ENCODE peak calls at places on chromosomes 11 and 22, in six cellular contexts. U is SK-N-SH, N is HepG2, J is K562, B is HCT116, I is H1. K is an unnamed sample.

GRCh38 chr11:118996926-118997626 is 862 bp upstream of the CENATAC start:
- DNase-seq in U (peak), N (peak), J (peak), B (no peak), I (no peak), K (no peak)

GRCh38 chr22:30523646-30524489 is 18.4 kb upstream of the SEC14L4 start:
- DNase-seq in U (no peak), N (no peak), J (no peak), B (no peak), I (no peak), K (no peak)

GRCh38 chr11:2257023-2257700 is 13.2 kb downstream of the ASCL2 start:
- DNase-seq in U (no peak), N (no peak), J (no peak), B (no peak), I (no peak), K (peak)

GRCh38 chr11:66015094-66015881 is 3.5 kb downstream of the CST6 start:
- DNase-seq in U (no peak), N (no peak), J (no peak), B (peak), I (no peak), K (no peak)

GRCh38 chr11:132058211-132058772 is 687.9 kb downstream of the NTM start:
- DNase-seq in U (no peak), N (no peak), J (no peak), B (no peak), I (no peak), K (no peak)

GRCh38 chr11:126332221-126332711 is 23.2 kb upstream of the ST3GAL4 start:
- DNase-seq in U (peak), N (no peak), J (no peak), B (no peak), I (no peak), K (no peak)

GRCh38 chr11:99015634-99016454 is 4.9 kb upstream of the CNTN5 start:
- DNase-seq in U (peak), N (peak), J (peak), B (peak), I (no peak), K (peak)

GRCh38 chr11:13465909-13466371 is 2.9 kb upstream of the BTBD10 start:
- DNase-seq in U (peak), N (peak), J (peak), B (peak), I (no peak), K (no peak)

GRCh38 chr11:77748266-77748665 is 72.3 kb downstream of the RSF1 start:
- DNase-seq in U (no peak), N (no peak), J (no peak), B (no peak), I (no peak), K (no peak)

GRCh38 chr11:102046841-102047240 is 396 bp upstream of the CFAP300 start:
- DNase-seq in U (no peak), N (no peak), J (no peak), B (no peak), I (no peak), K (no peak)

GRCh38 chr11:17478064-17478463 is 1.4 kb upstream of the ABCC8 start:
- DNase-seq in U (no peak), N (no peak), J (no peak), B (no peak), I (no peak), K (no peak)

GRCh38 chr11:10487002-10487647 is 32.1 kb downstream of the AMPD3 start:
- DNase-seq in U (no peak), N (no peak), J (no peak), B (no peak), I (no peak), K (no peak)

GRCh38 chr11:2216400-2217064 is 44.9 kb upstream of the TH start:
- DNase-seq in U (peak), N (no peak), J (no peak), B (no peak), I (no peak), K (no peak)

GRCh38 chr11:117733311-117733710 is 63.7 kb downstream of the DSCAML1 start:
- DNase-seq in U (no peak), N (no peak), J (no peak), B (no peak), I (no peak), K (no peak)

GRCh38 chr11:102110761-102111010 is 439 bp downstream of the YAP1 start:
- DNase-seq in U (no peak), N (no peak), J (no peak), B (no peak), I (no peak), K (no peak)

GRCh38 chr22:36185828-36186624 is 15.6 kb downstream of the APOL4 start:
- DNase-seq in U (no peak), N (no peak), J (no peak), B (no peak), I (no peak), K (no peak)
- TF ChIP-seq JUND in U (no peak), N (no peak), J (no peak), B (no peak), I (no peak), K (no peak)

DNA sequence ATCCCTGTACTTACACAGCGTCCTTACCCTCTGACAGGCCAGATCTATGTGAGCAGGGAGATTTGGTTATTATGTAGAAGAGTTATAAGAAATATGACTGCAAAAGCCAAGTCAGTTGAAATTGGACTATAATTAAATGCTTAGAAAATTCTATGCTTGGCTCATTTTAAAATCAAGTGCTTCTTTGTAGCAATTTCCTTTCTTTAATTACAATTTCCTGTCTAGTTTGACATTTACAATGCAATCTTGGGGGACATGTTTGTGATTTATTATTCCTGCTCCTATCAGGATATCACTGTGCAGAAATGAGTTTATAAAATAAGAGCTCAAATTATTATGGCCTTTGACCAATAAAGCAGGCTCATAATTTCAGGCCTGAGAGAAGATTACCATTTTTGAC is 32.5 kb upstream of the LMO1 start:
- DNase-seq in U (no peak), N (no peak), J (no peak), B (no peak), I (no peak), K (no peak)
- TF ChIP-seq JUND in U (no peak), N (no peak), J (no peak), B (no peak), I (no peak), K (no peak)

GRCh38 chr11:43787823-43788222 is 92.8 kb upstream of the ALKBH3 start:
- DNase-seq in U (no peak), N (no peak), J (no peak), B (no peak), I (no peak), K (no peak)

GRCh38 chr11:43790444-43790794 is 90.2 kb upstream of the ALKBH3 start:
- DNase-seq in U (no peak), N (no peak), J (no peak), B (peak), I (no peak), K (no peak)

GRCh38 chr11:43786016-43786415 is 94.6 kb upstream of the ALKBH3 start:
- DNase-seq in U (no peak), N (no peak), J (no peak), B (no peak), I (no peak), K (no peak)

GRCh38 chr11:43789700-43790443 is 90.8 kb upstream of the ALKBH3 start:
- DNase-seq in U (no peak), N (no peak), J (no peak), B (peak), I (no peak), K (no peak)

DNA sequence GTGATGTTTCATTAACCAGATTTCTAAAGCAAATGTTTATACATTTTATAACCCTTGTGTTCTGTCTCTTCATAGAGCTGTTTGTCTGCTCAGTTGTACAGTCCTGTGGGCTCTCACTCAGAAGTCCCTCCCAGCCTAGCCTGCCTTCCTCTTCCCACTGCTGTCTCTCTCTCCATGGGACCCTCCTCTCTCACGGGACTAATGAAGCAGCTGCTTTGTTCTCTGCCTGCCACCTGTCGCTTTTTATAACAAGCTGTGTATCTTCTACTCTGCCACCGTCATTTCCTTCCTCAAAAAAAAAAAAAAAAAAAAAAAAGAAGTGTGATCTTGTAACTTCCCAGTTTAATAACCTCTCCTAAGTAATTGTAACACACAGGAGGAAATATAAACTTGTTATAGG is 92.2 kb upstream of the ALKBH3 start:
- DNase-seq in U (no peak), N (no peak), J (no peak), B (no peak), I (no peak), K (no peak)
- TF ChIP-seq JUND in U (no peak), N (no peak), J (no peak), B (no peak), I (no peak), K (no peak)

GRCh38 chr11:69898123-69898522 is 78.9 kb upstream of the FGF3 start:
- DNase-seq in U (no peak), N (no peak), J (no peak), B (no peak), I (no peak), K (no peak)

GRCh38 chr11:69902337-69902736 is 83.1 kb upstream of the FGF3 start:
- DNase-seq in U (no peak), N (no peak), J (no peak), B (no peak), I (no peak), K (no peak)

GRCh38 chr11:69903206-69903605 is 84.0 kb upstream of the FGF3 start:
- DNase-seq in U (no peak), N (no peak), J (no peak), B (no peak), I (no peak), K (no peak)

GRCh38 chr11:69896250-69896649 is 77.0 kb upstream of the FGF3 start:
- DNase-seq in U (no peak), N (no peak), J (no peak), B (no peak), I (no peak), K (no peak)

GRCh38 chr11:69899957-69900821 is 81.0 kb upstream of the FGF3 start:
- DNase-seq in U (no peak), N (no peak), J (peak), B (no peak), I (no peak), K (no peak)
- TF ChIP-seq JUND in U (no peak), N (no peak), J (no peak), B (no peak), I (no peak), K (no peak)

DNA sequence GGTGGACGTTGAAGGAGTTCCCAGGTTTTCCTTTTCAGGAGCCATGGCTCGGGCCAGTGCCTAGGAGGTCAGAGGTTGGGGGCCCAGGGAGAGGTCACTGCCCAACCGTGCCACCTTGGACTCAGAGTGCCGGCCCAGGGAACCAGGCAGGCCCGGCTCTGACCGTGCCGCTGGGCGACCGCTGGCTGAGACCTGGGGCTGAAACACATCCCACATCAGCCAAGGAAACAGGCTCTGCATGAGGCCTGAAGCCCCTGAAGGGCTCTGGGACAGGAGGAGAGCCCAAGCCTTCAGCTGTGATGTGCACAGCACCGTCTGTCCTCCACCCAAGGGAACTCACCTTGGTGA is 21.9 kb upstream of the RTN4R start:
- DNase-seq in U (no peak), N (no peak), J (no peak), B (no peak), I (no peak), K (no peak)
- TF ChIP-seq JUND in U (no peak), N (no peak), J (no peak), B (no peak), I (no peak), K (no peak)

GRCh38 chr11:106608677-106609076 is 409.6 kb downstream of the GUCY1A2 start:
- DNase-seq in U (no peak), N (no peak), J (no peak), B (no peak), I (no peak), K (no peak)
- TF ChIP-seq JUND in U (no peak), N (no peak), J (no peak), B (no peak), I (no peak), K (no peak)

K was measured in T47D.